ENCODE peak calls at places on chromosomes 16 and 17, in ten cellular contexts. One of them, this sample, is unnamed.

GRCh38 chr16:73390936-73391335 is 343.0 kb upstream of the ZFHX3 start:
- DNase-seq in K562: peak; percentile 9
- DNase-seq in HepG2: no peak
- DNase-seq in suprapubic skin: no peak
- DNase-seq in endothelial cell of umbilical vein: no peak
- DNase-seq in stomach: no peak
- DNase-seq in upper lobe of left lung: no peak
- DNase-seq in prostate gland: no peak
- DNase-seq in breast epithelium: no peak
- DNase-seq in HCT116: no peak
- DNase-seq in this sample: peak; percentile 60

GRCh38 chr17:21419299-21420239 is 43.4 kb downstream of the KCNJ12 start:
- DNase-seq in K562: no peak
- DNase-seq in HepG2: no peak
- DNase-seq in suprapubic skin: no peak
- DNase-seq in endothelial cell of umbilical vein: no peak
- DNase-seq in stomach: no peak
- DNase-seq in upper lobe of left lung: no peak
- DNase-seq in prostate gland: no peak
- DNase-seq in breast epithelium: peak; percentile 42
- DNase-seq in HCT116: no peak
- DNase-seq in this sample: no peak

GRCh38 chr16:12257926-12258561 is 281.5 kb downstream of the SNX29 start:
- DNase-seq in K562: peak; percentile 40
- DNase-seq in HepG2: peak; percentile 95
- DNase-seq in suprapubic skin: no peak
- DNase-seq in endothelial cell of umbilical vein: no peak
- DNase-seq in stomach: no peak
- DNase-seq in upper lobe of left lung: no peak
- DNase-seq in prostate gland: no peak
- DNase-seq in breast epithelium: peak; percentile 50
- DNase-seq in HCT116: no peak
- DNase-seq in this sample: no peak

GRCh38 chr16:89319883-89320716 is 102.6 kb downstream of the ZNF778 start:
- DNase-seq in K562: peak; percentile 86
- DNase-seq in HepG2: peak; percentile 64
- DNase-seq in suprapubic skin: no peak
- DNase-seq in endothelial cell of umbilical vein: peak; percentile 84
- DNase-seq in stomach: peak; percentile 51
- DNase-seq in upper lobe of left lung: no peak
- DNase-seq in prostate gland: no peak
- DNase-seq in breast epithelium: no peak
- DNase-seq in HCT116: no peak
- DNase-seq in this sample: no peak

GRCh38 chr16:70576431-70577255 is 53.0 kb downstream of the SF3B3 start:
- DNase-seq in K562: peak; percentile 25
- DNase-seq in HepG2: peak; percentile 28
- DNase-seq in suprapubic skin: peak; percentile 46
- DNase-seq in endothelial cell of umbilical vein: peak; percentile 85
- DNase-seq in stomach: no peak
- DNase-seq in upper lobe of left lung: no peak
- DNase-seq in prostate gland: no peak
- DNase-seq in breast epithelium: no peak
- DNase-seq in HCT116: no peak
- DNase-seq in this sample: no peak

GRCh38 chr17:77832180-77832560 is 126.3 kb upstream of the TNRC6C start:
- DNase-seq in K562: no peak
- DNase-seq in HepG2: no peak
- DNase-seq in suprapubic skin: no peak
- DNase-seq in endothelial cell of umbilical vein: no peak
- DNase-seq in stomach: no peak
- DNase-seq in upper lobe of left lung: no peak
- DNase-seq in prostate gland: no peak
- DNase-seq in breast epithelium: no peak
- DNase-seq in HCT116: no peak
- DNase-seq in this sample: no peak

GRCh38 chr17:43416998-43417891 is 18.5 kb downstream of the ARL4D start:
- DNase-seq in K562: no peak
- DNase-seq in HepG2: no peak
- DNase-seq in suprapubic skin: peak; percentile 84
- DNase-seq in endothelial cell of umbilical vein: no peak
- DNase-seq in stomach: peak; percentile 40
- DNase-seq in upper lobe of left lung: peak; percentile 32
- DNase-seq in prostate gland: peak; percentile 61
- DNase-seq in breast epithelium: peak; percentile 59
- DNase-seq in HCT116: no peak
- DNase-seq in this sample: no peak

GRCh38 chr17:81245024-81245664 is 6.0 kb downstream of the NDUFAF8 start:
- DNase-seq in K562: no peak
- DNase-seq in HepG2: no peak
- DNase-seq in suprapubic skin: no peak
- DNase-seq in endothelial cell of umbilical vein: no peak
- DNase-seq in stomach: no peak
- DNase-seq in upper lobe of left lung: no peak
- DNase-seq in prostate gland: no peak
- DNase-seq in breast epithelium: no peak
- DNase-seq in HCT116: no peak
- DNase-seq in this sample: no peak

GRCh38 chr17:50794361-50794760 is 27.0 kb upstream of the ANKRD40CL start:
- DNase-seq in K562: no peak
- DNase-seq in HepG2: no peak
- DNase-seq in suprapubic skin: no peak
- DNase-seq in endothelial cell of umbilical vein: no peak
- DNase-seq in stomach: no peak
- DNase-seq in upper lobe of left lung: no peak
- DNase-seq in prostate gland: no peak
- DNase-seq in breast epithelium: no peak
- DNase-seq in HCT116: no peak
- DNase-seq in this sample: no peak

GRCh38 chr16:49461517-49461951 is 87.9 kb downstream of the C16orf78 start:
- DNase-seq in K562: no peak
- DNase-seq in HepG2: no peak
- DNase-seq in suprapubic skin: peak; percentile 47
- DNase-seq in endothelial cell of umbilical vein: no peak
- DNase-seq in stomach: peak; percentile 2
- DNase-seq in upper lobe of left lung: peak; percentile 18
- DNase-seq in prostate gland: no peak
- DNase-seq in breast epithelium: no peak
- DNase-seq in HCT116: no peak
- DNase-seq in this sample: peak; percentile 75

GRCh38 chr17:7237761-7238417 is 1.4 kb downstream of the PHF23 start:
- DNase-seq in K562: peak; percentile 89
- DNase-seq in HepG2: peak; percentile 68
- DNase-seq in suprapubic skin: peak; percentile 90
- DNase-seq in endothelial cell of umbilical vein: peak; percentile 47
- DNase-seq in stomach: peak; percentile 85
- DNase-seq in upper lobe of left lung: peak; percentile 90
- DNase-seq in prostate gland: peak; percentile 79
- DNase-seq in breast epithelium: no peak
- DNase-seq in HCT116: no peak
- DNase-seq in this sample: no peak
- TF ChIP-seq POLR2A in K562: peak; percentile 55
- TF ChIP-seq POLR2A in HepG2: peak; percentile 39
- TF ChIP-seq POLR2A in suprapubic skin: no peak
- TF ChIP-seq POLR2A in endothelial cell of umbilical vein: peak; percentile 67
- TF ChIP-seq POLR2A in stomach: no peak
- TF ChIP-seq POLR2A in upper lobe of left lung: no peak
- TF ChIP-seq POLR2A in prostate gland: peak; percentile 16
- TF ChIP-seq POLR2A in breast epithelium: no peak
- TF ChIP-seq POLR2A in HCT116: no peak
- TF ChIP-seq POLR2A in this sample: no peak

GRCh38 chr16:68360971-68361370 is 50.2 kb downstream of the PRMT7 start:
- DNase-seq in K562: no peak
- DNase-seq in HepG2: no peak
- DNase-seq in suprapubic skin: no peak
- DNase-seq in endothelial cell of umbilical vein: no peak
- DNase-seq in stomach: no peak
- DNase-seq in upper lobe of left lung: no peak
- DNase-seq in prostate gland: no peak
- DNase-seq in breast epithelium: no peak
- DNase-seq in HCT116: no peak
- DNase-seq in this sample: no peak

GRCh38 chr16:68359398-68360191 is 48.8 kb downstream of the PRMT7 start:
- DNase-seq in K562: no peak
- DNase-seq in HepG2: no peak
- DNase-seq in suprapubic skin: no peak
- DNase-seq in endothelial cell of umbilical vein: no peak
- DNase-seq in stomach: no peak
- DNase-seq in upper lobe of left lung: no peak
- DNase-seq in prostate gland: no peak
- DNase-seq in breast epithelium: no peak
- DNase-seq in HCT116: no peak
- DNase-seq in this sample: no peak

GRCh38 chr16:68358951-68359350 is 48.1 kb downstream of the PRMT7 start:
- DNase-seq in K562: no peak
- DNase-seq in HepG2: no peak
- DNase-seq in suprapubic skin: no peak
- DNase-seq in endothelial cell of umbilical vein: no peak
- DNase-seq in stomach: no peak
- DNase-seq in upper lobe of left lung: no peak
- DNase-seq in prostate gland: no peak
- DNase-seq in breast epithelium: no peak
- DNase-seq in HCT116: no peak
- DNase-seq in this sample: no peak

GRCh38 chr16:68361485-68361884 is 50.7 kb downstream of the PRMT7 start:
- DNase-seq in K562: no peak
- DNase-seq in HepG2: no peak
- DNase-seq in suprapubic skin: no peak
- DNase-seq in endothelial cell of umbilical vein: no peak
- DNase-seq in stomach: no peak
- DNase-seq in upper lobe of left lung: no peak
- DNase-seq in prostate gland: no peak
- DNase-seq in breast epithelium: no peak
- DNase-seq in HCT116: no peak
- DNase-seq in this sample: no peak

DNA sequence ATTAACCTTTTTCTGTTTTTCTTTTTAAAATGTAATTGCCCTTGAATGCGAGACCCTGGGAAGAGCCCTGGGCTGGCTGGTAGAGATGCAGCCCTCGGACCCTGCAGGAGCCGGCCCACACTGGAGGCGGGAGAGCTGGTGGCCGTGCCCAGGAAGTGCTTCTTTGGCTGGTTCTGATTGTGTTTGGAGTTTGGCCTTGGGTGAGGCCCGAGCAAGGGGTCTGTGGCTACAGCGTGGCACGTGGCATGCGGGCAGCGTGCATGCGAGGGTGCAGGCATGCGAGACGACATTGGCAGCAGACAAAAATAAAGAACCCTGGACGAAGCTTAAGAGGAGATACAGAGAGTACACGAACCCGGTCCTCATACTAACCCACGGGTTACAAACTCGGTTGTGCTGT is 49.7 kb downstream of the PRMT7 start:
- DNase-seq in K562: no peak
- DNase-seq in HepG2: no peak
- DNase-seq in suprapubic skin: no peak
- DNase-seq in endothelial cell of umbilical vein: no peak
- DNase-seq in stomach: no peak
- DNase-seq in upper lobe of left lung: no peak
- DNase-seq in prostate gland: no peak
- DNase-seq in breast epithelium: no peak
- DNase-seq in HCT116: no peak
- DNase-seq in this sample: no peak
- TF ChIP-seq POLR2AphosphoS5 in K562: no peak
- TF ChIP-seq POLR2AphosphoS5 in HepG2: no peak
- TF ChIP-seq POLR2AphosphoS5 in suprapubic skin: no peak
- TF ChIP-seq POLR2AphosphoS5 in endothelial cell of umbilical vein: no peak
- TF ChIP-seq POLR2AphosphoS5 in stomach: no peak
- TF ChIP-seq POLR2AphosphoS5 in upper lobe of left lung: no peak
- TF ChIP-seq POLR2AphosphoS5 in prostate gland: no peak
- TF ChIP-seq POLR2AphosphoS5 in breast epithelium: no peak
- TF ChIP-seq POLR2AphosphoS5 in HCT116: no peak
- TF ChIP-seq POLR2AphosphoS5 in this sample: no peak

DNA sequence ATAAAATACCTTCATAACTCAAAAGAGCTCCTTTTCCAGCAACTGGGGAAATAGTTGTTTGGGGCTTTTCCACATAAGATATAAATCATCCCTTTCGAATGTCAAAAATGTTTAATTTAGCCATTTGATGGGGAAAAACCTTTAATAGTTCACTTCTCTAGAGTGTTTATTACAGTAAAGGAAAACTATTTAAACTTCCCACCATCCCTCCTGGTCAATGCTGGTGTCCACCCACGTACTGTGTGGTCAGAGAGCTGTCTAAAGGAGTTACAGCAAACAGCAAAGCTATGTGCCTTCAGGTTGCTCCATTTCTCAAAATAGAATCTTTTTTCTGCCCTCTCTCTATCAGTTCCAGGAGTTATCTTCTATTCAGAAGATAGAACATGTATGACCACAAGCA is 33.5 kb downstream of the KANSL1 start:
- DNase-seq in K562: peak; percentile 43
- DNase-seq in HepG2: no peak
- DNase-seq in suprapubic skin: no peak
- DNase-seq in endothelial cell of umbilical vein: no peak
- DNase-seq in stomach: no peak
- DNase-seq in upper lobe of left lung: no peak
- DNase-seq in prostate gland: no peak
- DNase-seq in breast epithelium: no peak
- DNase-seq in HCT116: no peak
- DNase-seq in this sample: no peak
- H3K4me1 ChIP-seq in K562: peaks cover 26% of the 10 kb centered on the region
- H3K4me1 ChIP-seq in HepG2: peaks cover 63% of the 10 kb centered on the region
- H3K4me1 ChIP-seq in suprapubic skin: peaks cover 81% of the 10 kb centered on the region
- H3K4me1 ChIP-seq in endothelial cell of umbilical vein: peaks cover 49% of the 10 kb centered on the region
- H3K4me1 ChIP-seq in stomach: peaks cover 65% of the 10 kb centered on the region
- H3K4me1 ChIP-seq in upper lobe of left lung: peaks cover 79% of the 10 kb centered on the region
- H3K4me1 ChIP-seq in prostate gland: no peaks in the 10 kb centered on the region
- H3K4me1 ChIP-seq in breast epithelium: peaks cover 4% of the 10 kb centered on the region
- H3K4me1 ChIP-seq in HCT116: peaks cover 7% of the 10 kb centered on the region
- H3K4me1 ChIP-seq in this sample: peaks cover 93% of the 10 kb centered on the region

GRCh38 chr16:29665294-29666077 is 2.4 kb downstream of the SPN start:
- DNase-seq in K562: no peak
- DNase-seq in HepG2: no peak
- DNase-seq in suprapubic skin: no peak
- DNase-seq in endothelial cell of umbilical vein: no peak
- DNase-seq in stomach: no peak
- DNase-seq in upper lobe of left lung: no peak
- DNase-seq in prostate gland: no peak
- DNase-seq in breast epithelium: no peak
- DNase-seq in HCT116: no peak
- DNase-seq in this sample: no peak

GRCh38 chr16:29663829-29664132 is 734 bp downstream of the SPN start:
- DNase-seq in K562: no peak
- DNase-seq in HepG2: no peak
- DNase-seq in suprapubic skin: no peak
- DNase-seq in endothelial cell of umbilical vein: no peak
- DNase-seq in stomach: no peak
- DNase-seq in upper lobe of left lung: no peak
- DNase-seq in prostate gland: no peak
- DNase-seq in breast epithelium: no peak
- DNase-seq in HCT116: no peak
- DNase-seq in this sample: no peak

GRCh38 chr16:29663020-29663828 is at the start of gene SPN:
- DNase-seq in K562: peak; percentile 92
- DNase-seq in HepG2: no peak
- DNase-seq in suprapubic skin: no peak
- DNase-seq in endothelial cell of umbilical vein: no peak
- DNase-seq in stomach: no peak
- DNase-seq in upper lobe of left lung: peak; percentile 28
- DNase-seq in prostate gland: no peak
- DNase-seq in breast epithelium: no peak
- DNase-seq in HCT116: no peak
- DNase-seq in this sample: no peak

GRCh38 chr16:29662729-29663019 is 373 bp upstream of the SPN start:
- DNase-seq in K562: peak; percentile 77
- DNase-seq in HepG2: no peak
- DNase-seq in suprapubic skin: no peak
- DNase-seq in endothelial cell of umbilical vein: no peak
- DNase-seq in stomach: peak; percentile 27
- DNase-seq in upper lobe of left lung: peak; percentile 36
- DNase-seq in prostate gland: no peak
- DNase-seq in breast epithelium: no peak
- DNase-seq in HCT116: no peak
- DNase-seq in this sample: no peak

GRCh38 chr16:29664133-29664912 is 1.3 kb downstream of the SPN start:
- DNase-seq in K562: peak; percentile 79
- DNase-seq in HepG2: no peak
- DNase-seq in suprapubic skin: no peak
- DNase-seq in endothelial cell of umbilical vein: no peak
- DNase-seq in stomach: no peak
- DNase-seq in upper lobe of left lung: peak; percentile 54
- DNase-seq in prostate gland: no peak
- DNase-seq in breast epithelium: no peak
- DNase-seq in HCT116: no peak
- DNase-seq in this sample: no peak
- TF ChIP-seq POLR2A in K562: no peak
- TF ChIP-seq POLR2A in HepG2: no peak
- TF ChIP-seq POLR2A in suprapubic skin: no peak
- TF ChIP-seq POLR2A in endothelial cell of umbilical vein: no peak
- TF ChIP-seq POLR2A in stomach: no peak
- TF ChIP-seq POLR2A in upper lobe of left lung: no peak
- TF ChIP-seq POLR2A in prostate gland: no peak
- TF ChIP-seq POLR2A in breast epithelium: no peak
- TF ChIP-seq POLR2A in HCT116: no peak
- TF ChIP-seq POLR2A in this sample: no peak